ENCODE peak calls at places on chromosomes 12 and 14, in four cellular contexts. G, E, P and B are unnamed samples. For H3K4me1, the result is how much of the 10 kb centered on the place peaks cover.

GRCh38 chr12:67692966-67693365 is 44.4 kb downstream of the DYRK2 start:
- DNase-seq in G (no peak), E (no peak), P (no peak), B (no peak)

GRCh38 chr14:22793976-22794375 is 21.3 kb downstream of the SLC7A7 start:
- DNase-seq in G (no peak), P (no peak), E (no peak), B (no peak)

GRCh38 chr12:111766608-111767361 is at the start of gene ALDH2:
- DNase-seq in E (no peak), P (peak), G (peak), B (peak)

GRCh38 chr12:70637286-70637685 is at the start of gene PTPRB:
- DNase-seq in G (no peak), E (no peak), P (no peak), B (no peak)

GRCh38 chr12:57148469-57149308 is 1.3 kb upstream of the LRP1-AS start:
- DNase-seq in E (no peak), P (peak), G (no peak), B (no peak)

GRCh38 chr12:7832059-7832696 is 40.5 kb downstream of the SLC2A14 start:
- DNase-seq in G (peak), P (no peak), E (peak), B (no peak)

GRCh38 chr14:89365071-89365801 is 51.8 kb downstream of the FOXN3 start:
- DNase-seq in P (no peak), G (no peak), E (peak), B (no peak)

GRCh38 chr14:90903101-90903500 is 86.9 kb upstream of the TTC7B start:
- DNase-seq in P (peak), E (peak), G (peak), B (no peak)

GRCh38 chr12:6340745-6341438 is 984 bp downstream of the TNFRSF1A start:
- DNase-seq in G (no peak), P (no peak), E (no peak), B (no peak)

DNA sequence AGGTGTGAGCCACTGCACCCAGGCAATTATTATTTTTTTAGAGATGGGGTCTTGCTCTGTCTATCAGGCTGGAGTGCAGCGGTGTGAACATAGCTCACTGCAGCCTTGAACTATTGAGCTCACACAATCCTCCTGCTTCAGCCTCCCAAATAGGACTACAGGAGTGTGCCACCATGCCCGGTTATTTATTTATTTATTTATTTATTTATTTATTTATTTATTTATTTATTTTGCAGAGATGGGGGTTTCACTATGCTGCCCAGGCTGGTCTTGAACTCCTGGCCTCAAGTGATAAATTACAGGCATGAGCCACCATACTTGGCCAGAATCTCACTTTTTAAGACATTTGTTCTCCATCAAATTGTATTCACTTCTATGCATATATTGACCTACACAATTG is 51.8 kb downstream of the SAV1 start:
- DNase-seq in P (no peak), G (no peak), E (no peak), B (no peak)
- H3K4me1 ChIP-seq in P (under half), G (under half), E (under half), B (under half)

GRCh38 chr12:4270670-4271432 is 2.7 kb upstream of the CCND2 start:
- DNase-seq in G (no peak), E (peak), P (peak), B (peak)
- H3K4me1 ChIP-seq in G (under half), E (half or more), P (under half), B (under half)

GRCh38 chr14:92492261-92492660 is 21.3 kb upstream of the RIN3 start:
- DNase-seq in P (no peak), G (no peak), E (no peak), B (peak)

GRCh38 chr14:92493024-92493423 is 20.6 kb upstream of the RIN3 start:
- DNase-seq in P (no peak), E (no peak), G (no peak), B (peak)

GRCh38 chr14:92489394-92490238 is 24.0 kb upstream of the RIN3 start:
- DNase-seq in E (no peak), G (no peak), P (no peak), B (peak)

GRCh38 chr14:92491782-92492181 is 21.8 kb upstream of the RIN3 start:
- DNase-seq in E (no peak), P (no peak), G (no peak), B (no peak)

GRCh38 chr14:92490239-92490959 is 23.2 kb upstream of the RIN3 start:
- DNase-seq in P (no peak), G (no peak), E (no peak), B (peak)
- H3K4me1 ChIP-seq in P (under half), G (under half), E (under half), B (under half)

DNA sequence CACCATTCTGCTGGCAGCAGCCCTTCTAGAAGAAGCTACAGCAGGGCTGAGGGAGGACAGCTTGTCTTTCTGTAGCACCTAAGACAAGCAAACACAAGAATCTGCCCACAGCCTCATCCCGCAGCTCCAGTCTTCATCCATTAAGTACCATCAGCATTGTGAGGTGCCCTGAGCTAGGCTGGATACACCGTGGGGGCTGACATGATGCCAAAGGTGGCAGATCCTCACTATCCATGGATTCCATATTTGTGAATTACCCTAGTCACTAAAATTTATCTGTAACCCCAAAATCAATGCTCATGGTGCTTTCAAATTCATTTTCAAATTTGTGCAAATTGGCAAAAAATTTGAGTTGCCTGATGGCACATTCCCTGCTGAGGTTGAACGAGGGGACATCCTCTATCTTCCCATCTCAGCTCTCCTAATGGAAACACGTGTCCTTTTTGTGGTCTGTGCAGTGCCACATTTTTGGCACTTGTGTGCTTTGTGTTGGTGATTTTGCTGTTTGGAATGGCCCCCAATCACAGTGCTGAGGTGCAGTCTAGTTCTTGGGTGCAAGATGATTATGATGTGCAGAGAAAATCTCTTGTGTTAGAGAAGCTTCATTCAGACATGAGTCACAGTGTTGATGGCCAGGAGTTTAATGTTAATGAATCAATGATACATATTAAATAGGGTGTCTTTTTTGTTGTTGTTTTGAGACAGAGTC is 7.0 kb downstream of the PITPNM2 start:
- DNase-seq in P (no peak), G (no peak), E (no peak), B (peak)
- H3K4me1 ChIP-seq in P (under half), G (under half), E (under half), B (under half)

DNA sequence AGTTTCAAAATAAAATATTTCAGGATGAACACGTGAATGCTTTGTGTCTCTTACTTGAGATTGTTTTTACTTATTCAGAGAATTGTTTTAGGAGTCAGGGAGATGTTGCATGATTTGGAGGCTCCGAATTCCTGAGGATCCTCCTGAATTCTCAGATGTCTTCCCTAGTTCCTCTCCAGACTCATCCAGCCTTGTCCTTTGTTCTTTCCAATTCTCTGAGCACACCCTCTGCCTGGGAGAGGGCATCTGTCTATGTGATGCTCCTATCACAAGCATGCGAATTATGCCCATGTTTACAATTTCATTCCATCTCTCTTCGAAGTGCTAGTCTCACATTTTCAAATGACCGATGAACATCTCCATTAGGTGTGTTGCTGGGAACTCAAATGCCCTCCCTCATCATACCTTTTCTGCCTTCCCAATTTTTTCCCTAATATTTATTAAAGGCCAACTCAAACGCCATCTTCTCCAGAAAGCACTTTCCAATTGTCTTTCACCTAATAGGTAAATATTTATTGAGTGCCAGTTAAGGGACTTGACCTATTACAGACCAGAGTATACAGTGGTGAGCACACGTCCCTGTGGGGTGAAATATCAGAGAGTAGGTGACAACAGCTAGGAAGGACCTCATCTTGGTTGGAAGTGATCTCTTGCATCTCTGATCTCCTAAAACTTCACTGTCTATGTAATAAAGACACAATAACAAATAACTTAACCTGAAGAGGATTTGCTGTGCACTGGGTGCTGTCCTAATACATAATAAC is 64.4 kb downstream of the ARF6 start:
- DNase-seq in G (no peak), E (no peak), P (no peak), B (no peak)
- H3K4me1 ChIP-seq in G (under half), E (under half), P (under half), B (under half)

DNA sequence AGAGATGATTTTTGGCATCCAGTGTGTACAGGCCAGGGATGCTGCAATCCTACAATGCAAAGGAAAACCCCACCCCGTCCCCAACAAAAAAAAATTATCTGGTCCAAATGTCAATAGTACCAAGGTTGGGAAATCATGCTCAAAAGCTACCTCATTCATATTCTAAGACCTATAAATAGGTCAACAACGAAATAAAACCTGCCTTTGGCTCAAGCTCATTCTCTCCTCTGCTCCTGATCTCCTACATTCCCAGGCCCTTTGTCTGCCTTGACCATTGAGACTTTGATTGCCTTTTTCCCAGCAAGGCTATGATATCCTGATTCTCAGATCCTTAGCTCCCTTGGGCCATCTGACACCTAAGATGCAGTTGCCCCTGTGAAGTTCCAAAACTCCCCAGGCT is 30.0 kb downstream of the ANKS1B start:
- DNase-seq in G (no peak), E (no peak), P (no peak), B (no peak)
- H3K4me1 ChIP-seq in G (under half), E (under half), P (under half), B (under half)